ENCODE peak calls at places on chromosomes 16 and 17, in seven cellular contexts. One of them, this sample, is unnamed.

GRCh38 chr17:63406689-63407330 is 39.3 kb downstream of the CYB561 start:
- DNase-seq in progenitor cell of endocrine pancreas: peak
- DNase-seq in testis: peak
- DNase-seq in uterus: peak
- DNase-seq in EH: peak
- DNase-seq in stimulated activated CD8-positive, alpha-beta memory T cell treated with anti-CD3 and anti-CD28 coated beads, Interleukin-7, amount 100 ng/mL, for 24 hours: peak
- DNase-seq in PC-9: peak
- DNase-seq in this sample: peak

GRCh38 chr17:29620271-29620670 is 2.4 kb downstream of the CORO6 start:
- DNase-seq in EH: peak
- DNase-seq in uterus: no peak
- DNase-seq in PC-9: peak
- DNase-seq in testis: no peak
- DNase-seq in stimulated activated CD8-positive, alpha-beta memory T cell treated with anti-CD3 and anti-CD28 coated beads, Interleukin-7, amount 100 ng/mL, for 24 hours: no peak
- DNase-seq in progenitor cell of endocrine pancreas: no peak
- DNase-seq in this sample: no peak

GRCh38 chr17:40499551-40500189 is 1.8 kb downstream of the TNS4 start:
- DNase-seq in PC-9: peak
- DNase-seq in progenitor cell of endocrine pancreas: peak
- DNase-seq in testis: peak
- DNase-seq in stimulated activated CD8-positive, alpha-beta memory T cell treated with anti-CD3 and anti-CD28 coated beads, Interleukin-7, amount 100 ng/mL, for 24 hours: no peak
- DNase-seq in uterus: peak
- DNase-seq in EH: peak
- DNase-seq in this sample: no peak

GRCh38 chr17:72419866-72420774 is 299.3 kb downstream of the SOX9 start:
- DNase-seq in stimulated activated CD8-positive, alpha-beta memory T cell treated with anti-CD3 and anti-CD28 coated beads, Interleukin-7, amount 100 ng/mL, for 24 hours: no peak
- DNase-seq in EH: no peak
- DNase-seq in uterus: peak
- DNase-seq in PC-9: peak
- DNase-seq in testis: no peak
- DNase-seq in progenitor cell of endocrine pancreas: no peak
- DNase-seq in this sample: no peak

GRCh38 chr16:50440531-50440930 is 71.7 kb upstream of the BRD7 start:
- DNase-seq in stimulated activated CD8-positive, alpha-beta memory T cell treated with anti-CD3 and anti-CD28 coated beads, Interleukin-7, amount 100 ng/mL, for 24 hours: no peak
- DNase-seq in progenitor cell of endocrine pancreas: no peak
- DNase-seq in testis: peak
- DNase-seq in uterus: no peak
- DNase-seq in PC-9: no peak
- DNase-seq in EH: no peak
- DNase-seq in this sample: no peak

GRCh38 chr16:11742041-11742535 is 569 bp downstream of the TXNDC11 start:
- DNase-seq in testis: peak
- DNase-seq in uterus: peak
- DNase-seq in PC-9: no peak
- DNase-seq in progenitor cell of endocrine pancreas: no peak
- DNase-seq in EH: peak
- DNase-seq in stimulated activated CD8-positive, alpha-beta memory T cell treated with anti-CD3 and anti-CD28 coated beads, Interleukin-7, amount 100 ng/mL, for 24 hours: peak
- DNase-seq in this sample: no peak

GRCh38 chr16:49700928-49701685 is 154.8 kb downstream of the ZNF423 start:
- DNase-seq in testis: no peak
- DNase-seq in stimulated activated CD8-positive, alpha-beta memory T cell treated with anti-CD3 and anti-CD28 coated beads, Interleukin-7, amount 100 ng/mL, for 24 hours: no peak
- DNase-seq in uterus: no peak
- DNase-seq in PC-9: no peak
- DNase-seq in progenitor cell of endocrine pancreas: no peak
- DNase-seq in EH: no peak
- DNase-seq in this sample: no peak

GRCh38 chr17:80283116-80283852 is 22.6 kb downstream of the RNF213 start:
- DNase-seq in EH: no peak
- DNase-seq in PC-9: no peak
- DNase-seq in testis: no peak
- DNase-seq in uterus: no peak
- DNase-seq in stimulated activated CD8-positive, alpha-beta memory T cell treated with anti-CD3 and anti-CD28 coated beads, Interleukin-7, amount 100 ng/mL, for 24 hours: no peak
- DNase-seq in progenitor cell of endocrine pancreas: no peak
- DNase-seq in this sample: no peak

GRCh38 chr17:9271989-9272388 is 250.7 kb downstream of the NTN1 start:
- DNase-seq in progenitor cell of endocrine pancreas: no peak
- DNase-seq in stimulated activated CD8-positive, alpha-beta memory T cell treated with anti-CD3 and anti-CD28 coated beads, Interleukin-7, amount 100 ng/mL, for 24 hours: no peak
- DNase-seq in PC-9: no peak
- DNase-seq in uterus: no peak
- DNase-seq in testis: peak
- DNase-seq in EH: no peak
- DNase-seq in this sample: no peak

GRCh38 chr17:9298776-9299295 is 276.8 kb downstream of the STX8 start:
- DNase-seq in uterus: no peak
- DNase-seq in progenitor cell of endocrine pancreas: no peak
- DNase-seq in PC-9: no peak
- DNase-seq in EH: peak
- DNase-seq in stimulated activated CD8-positive, alpha-beta memory T cell treated with anti-CD3 and anti-CD28 coated beads, Interleukin-7, amount 100 ng/mL, for 24 hours: no peak
- DNase-seq in testis: no peak
- DNase-seq in this sample: no peak

GRCh38 chr17:10292057-10292931 is 80.5 kb downstream of the MYH13 start:
- DNase-seq in stimulated activated CD8-positive, alpha-beta memory T cell treated with anti-CD3 and anti-CD28 coated beads, Interleukin-7, amount 100 ng/mL, for 24 hours: no peak
- DNase-seq in EH: peak
- DNase-seq in uterus: peak
- DNase-seq in testis: no peak
- DNase-seq in progenitor cell of endocrine pancreas: no peak
- DNase-seq in PC-9: no peak
- DNase-seq in this sample: peak

GRCh38 chr17:27756467-27757371 is 43.6 kb downstream of the NOS2 start:
- DNase-seq in EH: peak
- DNase-seq in progenitor cell of endocrine pancreas: peak
- DNase-seq in stimulated activated CD8-positive, alpha-beta memory T cell treated with anti-CD3 and anti-CD28 coated beads, Interleukin-7, amount 100 ng/mL, for 24 hours: peak
- DNase-seq in PC-9: no peak
- DNase-seq in testis: peak
- DNase-seq in uterus: peak
- DNase-seq in this sample: no peak

GRCh38 chr16:85148959-85149358 is 36.7 kb upstream of the CIBAR2 start:
- DNase-seq in PC-9: no peak
- DNase-seq in stimulated activated CD8-positive, alpha-beta memory T cell treated with anti-CD3 and anti-CD28 coated beads, Interleukin-7, amount 100 ng/mL, for 24 hours: no peak
- DNase-seq in EH: peak
- DNase-seq in testis: no peak
- DNase-seq in progenitor cell of endocrine pancreas: no peak
- DNase-seq in uterus: no peak
- DNase-seq in this sample: no peak

GRCh38 chr16:58338205-58338604 is 43.4 kb upstream of the PRSS54 start:
- DNase-seq in progenitor cell of endocrine pancreas: no peak
- DNase-seq in uterus: no peak
- DNase-seq in testis: no peak
- DNase-seq in PC-9: no peak
- DNase-seq in stimulated activated CD8-positive, alpha-beta memory T cell treated with anti-CD3 and anti-CD28 coated beads, Interleukin-7, amount 100 ng/mL, for 24 hours: no peak
- DNase-seq in EH: no peak
- DNase-seq in this sample: no peak

GRCh38 chr17:14745122-14745521 is 444.2 kb downstream of the HS3ST3B1 start:
- DNase-seq in uterus: no peak
- DNase-seq in PC-9: peak
- DNase-seq in progenitor cell of endocrine pancreas: no peak
- DNase-seq in EH: peak
- DNase-seq in stimulated activated CD8-positive, alpha-beta memory T cell treated with anti-CD3 and anti-CD28 coated beads, Interleukin-7, amount 100 ng/mL, for 24 hours: no peak
- DNase-seq in testis: no peak
- DNase-seq in this sample: peak

GRCh38 chr16:85233520-85233919 is 121.2 kb upstream of the CIBAR2 start:
- DNase-seq in uterus: no peak
- DNase-seq in progenitor cell of endocrine pancreas: no peak
- DNase-seq in testis: no peak
- DNase-seq in PC-9: no peak
- DNase-seq in stimulated activated CD8-positive, alpha-beta memory T cell treated with anti-CD3 and anti-CD28 coated beads, Interleukin-7, amount 100 ng/mL, for 24 hours: no peak
- DNase-seq in EH: no peak
- DNase-seq in this sample: no peak

GRCh38 chr17:41792835-41793748 is 6.6 kb upstream of the JUP start:
- DNase-seq in testis: peak
- DNase-seq in progenitor cell of endocrine pancreas: no peak
- DNase-seq in EH: peak
- DNase-seq in uterus: peak
- DNase-seq in PC-9: peak
- DNase-seq in stimulated activated CD8-positive, alpha-beta memory T cell treated with anti-CD3 and anti-CD28 coated beads, Interleukin-7, amount 100 ng/mL, for 24 hours: no peak
- DNase-seq in this sample: no peak

GRCh38 chr16:17404903-17405691 is 65.7 kb downstream of the XYLT1 start:
- DNase-seq in uterus: peak
- DNase-seq in testis: peak
- DNase-seq in PC-9: no peak
- DNase-seq in EH: peak
- DNase-seq in stimulated activated CD8-positive, alpha-beta memory T cell treated with anti-CD3 and anti-CD28 coated beads, Interleukin-7, amount 100 ng/mL, for 24 hours: no peak
- DNase-seq in progenitor cell of endocrine pancreas: no peak
- DNase-seq in this sample: peak

This sample was measured in GM04503.